ENCODE peak calls at places on chromosomes 1 and 21, in eight cellular contexts. V is HEK293T; P is effector memory CD4-positive, alpha-beta T cell; B is cardiac fibroblast; F is globus pallidus; J is GM04503; O is keratinocyte; Q is fibroblast of pulmonary artery. C is an unnamed sample.

GRCh38 chr21:35377505-35378090 is 328.5 kb upstream of the RUNX1 start:
- DNase-seq in V (no peak), P (no peak), B (no peak), F (no peak), J (no peak), O (no peak), Q (peak; percentile 18), C (no peak)

GRCh38 chr21:40386301-40386911 is 460.6 kb downstream of the DSCAM start:
- DNase-seq in V (peak; percentile 51), P (no peak), B (no peak), F (peak; percentile 26), J (no peak), O (no peak), Q (no peak), C (no peak)

GRCh38 chr1:223840254-223840653 is 5.5 kb downstream of the TP53BP2 start:
- DNase-seq in V (no peak), P (no peak), B (peak; percentile 14), F (no peak), J (no peak), O (no peak), Q (no peak), C (no peak)

GRCh38 chr1:168360151-168360550 is 79.5 kb downstream of the TBX19 start:
- DNase-seq in V (no peak), P (no peak), B (peak; percentile 60), F (no peak), J (peak; percentile 14), O (no peak), Q (peak; percentile 33), C (peak; percentile 14)

GRCh38 chr1:228846952-228847351 is 111.7 kb downstream of the RHOU start:
- DNase-seq in V (no peak), P (no peak), B (no peak), F (no peak), J (no peak), O (no peak), Q (no peak), C (no peak)

GRCh38 chr1:10431065-10431730 is 965 bp downstream of the CENPS start:
- DNase-seq in V (peak; percentile 22), P (no peak), B (no peak), F (peak; percentile 19), J (no peak), O (no peak), Q (no peak), C (no peak)

GRCh38 chr1:244303610-244303969 is 148.1 kb downstream of the ADSS2 start:
- DNase-seq in V (no peak), P (no peak), B (no peak), F (no peak), J (no peak), O (no peak), Q (no peak), C (no peak)

GRCh38 chr1:155569988-155570592 is 7.5 kb upstream of the ASH1L start:
- DNase-seq in V (no peak), P (no peak), B (peak; percentile 70), F (no peak), J (no peak), O (no peak), Q (peak; percentile 84), C (peak; percentile 41)

GRCh38 chr1:180571832-180572636 is 13.3 kb downstream of the OVAAL start:
- DNase-seq in V (no peak), P (no peak), B (no peak), F (no peak), J (no peak), O (peak; percentile 73), Q (no peak), C (no peak)

GRCh38 chr21:45410151-45410864 is 5.3 kb downstream of the COL18A1 start:
- DNase-seq in V (no peak), P (no peak), B (no peak), F (no peak), J (no peak), O (no peak), Q (no peak), C (no peak)

GRCh38 chr1:228036701-228037231 is 30.0 kb downstream of the WNT3A start:
- DNase-seq in V (peak; percentile 5), P (no peak), B (no peak), F (no peak), J (no peak), O (no peak), Q (no peak), C (no peak)

GRCh38 chr1:26822737-26823395 is 3.6 kb upstream of the ZDHHC18 start:
- DNase-seq in V (no peak), P (no peak), B (no peak), F (no peak), J (no peak), O (no peak), Q (no peak), C (no peak)